ENCODE peak calls at places on chromosomes 2 and 18, in four cellular contexts. Z is K562, Y is HepG2, K is A549. T is an unnamed sample.

GRCh38 chr18:76920974-76921373 is 98.6 kb downstream of the ZNF236 start:
- DNase-seq in Y (no peak), Z (no peak), K (no peak), T (no peak)

GRCh38 chr2:15662026-15662425 is 70.4 kb downstream of the DDX1 start:
- DNase-seq in Y (no peak), Z (no peak), K (no peak), T (no peak)

GRCh38 chr2:70121627-70122372 is 34.5 kb downstream of the PCBP1 start:
- DNase-seq in Z (peak), K (no peak), Y (peak), T (no peak)

GRCh38 chr2:48915227-48915626 is 159.7 kb upstream of the LHCGR start:
- DNase-seq in K (no peak), Y (no peak), Z (no peak), T (no peak)

GRCh38 chr2:102043560-102043959 is 51.8 kb downstream of the IL1R2 start:
- DNase-seq in K (no peak), Z (no peak), Y (no peak), T (no peak)

GRCh38 chr2:127771756-127772155 is 39.2 kb downstream of the WDR33 start:
- DNase-seq in K (peak), Z (no peak), Y (no peak), T (no peak)

GRCh38 chr2:11157296-11157695 is 2.0 kb downstream of the SLC66A3 start:
- DNase-seq in Y (no peak), K (no peak), Z (no peak), T (no peak)

GRCh38 chr2:174878537-174879147 is 114.4 kb upstream of the CHRNA1 start:
- DNase-seq in Z (no peak), Y (no peak), K (no peak), T (no peak)

GRCh38 chr2:230914886-230915285 is 10.2 kb downstream of the GPR55 start:
- DNase-seq in Z (no peak), K (no peak), Y (no peak), T (no peak)

GRCh38 chr2:240432820-240433801 is 2.4 kb upstream of the GPC1 start:
- DNase-seq in Z (no peak), Y (no peak), K (no peak), T (peak)

GRCh38 chr2:212686285-212686895 is 147.8 kb upstream of the ERBB4 start:
- DNase-seq in K (peak), Z (peak), Y (peak), T (peak)

GRCh38 chr2:20551945-20552328 is 99.0 kb downstream of the HS1BP3 start:
- DNase-seq in Y (no peak), Z (no peak), K (no peak), T (no peak)

GRCh38 chr2:20549144-20549543 is 101.8 kb downstream of the HS1BP3 start:
- DNase-seq in Y (no peak), Z (no peak), K (no peak), T (no peak)

GRCh38 chr2:20553580-20553979 is 97.3 kb downstream of the HS1BP3 start:
- DNase-seq in Z (no peak), Y (peak), K (no peak), T (no peak)

GRCh38 chr2:20555954-20556353 is 94.9 kb downstream of the HS1BP3 start:
- DNase-seq in Y (no peak), K (no peak), Z (no peak), T (no peak)

DNA sequence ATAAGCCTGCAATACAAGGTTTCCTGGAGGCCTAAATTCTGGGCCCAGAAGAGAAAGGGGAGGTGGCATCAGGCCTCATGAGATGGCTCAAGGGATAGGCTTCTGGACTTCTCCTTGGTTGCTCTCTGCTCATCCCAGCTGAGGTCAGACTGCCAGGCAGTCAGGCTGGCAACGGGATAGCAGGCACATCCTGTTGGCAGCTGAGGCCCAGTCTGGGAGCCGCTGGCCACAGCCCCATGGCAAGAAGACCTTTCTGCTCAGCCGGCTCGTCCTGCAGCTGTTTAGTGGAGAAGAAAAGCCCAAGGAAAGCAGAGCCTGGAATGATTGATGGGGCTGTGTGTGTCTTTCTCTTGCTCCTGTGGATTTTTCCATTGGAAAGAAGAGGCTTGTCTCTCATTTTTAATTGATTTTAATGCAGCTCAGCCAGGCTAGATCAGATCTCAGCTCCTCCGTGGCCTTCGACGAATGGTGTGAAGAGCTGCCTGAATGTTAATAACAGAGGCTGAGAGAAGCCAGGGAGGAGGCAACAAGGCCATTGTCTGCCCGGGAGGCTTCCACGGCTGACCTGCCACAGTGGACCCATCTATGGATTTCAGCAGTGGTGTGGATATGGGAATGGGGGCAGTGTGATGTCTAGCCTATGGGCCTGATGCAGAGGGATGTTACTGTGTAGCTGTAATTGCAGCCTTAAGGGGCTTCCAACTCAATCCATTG is 99.5 kb downstream of the HS1BP3 start:
- DNase-seq in Y (no peak), Z (no peak), K (no peak), T (no peak)
- TF ChIP-seq USF2 in Y (no peak), Z (no peak), K (no peak), T (no peak)

DNA sequence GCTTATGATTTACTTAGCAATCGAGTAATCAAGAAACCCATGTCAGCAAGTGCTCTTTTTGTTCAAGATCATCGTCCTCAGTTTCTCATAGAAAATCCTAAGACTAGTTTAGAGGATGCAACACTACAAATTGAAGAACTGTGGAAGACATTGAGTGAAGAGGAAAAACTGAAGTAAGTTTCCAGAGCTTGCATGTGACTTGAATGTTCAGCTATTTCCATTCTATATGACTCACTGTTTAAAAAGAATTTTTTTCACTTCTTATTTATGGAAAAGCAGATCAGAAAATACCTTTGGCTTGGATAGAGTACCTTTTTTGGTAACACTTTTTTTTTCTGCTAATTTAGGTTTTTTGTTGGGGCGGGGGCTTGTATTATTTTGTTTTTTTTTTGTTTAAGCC is 70.7 kb downstream of the PMS1 start:
- DNase-seq in K (no peak), Z (no peak), Y (no peak), T (no peak)
- TF ChIP-seq HMGXB4 in K (no peak), Z (no peak), Y (no peak), T (no peak)

GRCh38 chr2:192828175-192828574 is 633.4 kb upstream of the TMEFF2 start:
- DNase-seq in Z (no peak), Y (no peak), K (no peak), T (no peak)
- TF ChIP-seq USF2 in Z (no peak), Y (no peak), K (no peak), T (no peak)

GRCh38 chr2:136378712-136379595 is 261.0 kb upstream of the CXCR4 start:
- DNase-seq in Z (peak), K (peak), Y (peak), T (peak)

GRCh38 chr2:136383161-136383560 is 265.2 kb upstream of the CXCR4 start:
- DNase-seq in Z (no peak), K (no peak), Y (no peak), T (no peak)

GRCh38 chr2:136384541-136385303 is 266.8 kb upstream of the CXCR4 start:
- DNase-seq in K (peak), Y (peak), Z (peak), T (peak)

GRCh38 chr2:136381245-136381644 is 263.3 kb upstream of the CXCR4 start:
- DNase-seq in K (no peak), Y (no peak), Z (no peak), T (no peak)

DNA sequence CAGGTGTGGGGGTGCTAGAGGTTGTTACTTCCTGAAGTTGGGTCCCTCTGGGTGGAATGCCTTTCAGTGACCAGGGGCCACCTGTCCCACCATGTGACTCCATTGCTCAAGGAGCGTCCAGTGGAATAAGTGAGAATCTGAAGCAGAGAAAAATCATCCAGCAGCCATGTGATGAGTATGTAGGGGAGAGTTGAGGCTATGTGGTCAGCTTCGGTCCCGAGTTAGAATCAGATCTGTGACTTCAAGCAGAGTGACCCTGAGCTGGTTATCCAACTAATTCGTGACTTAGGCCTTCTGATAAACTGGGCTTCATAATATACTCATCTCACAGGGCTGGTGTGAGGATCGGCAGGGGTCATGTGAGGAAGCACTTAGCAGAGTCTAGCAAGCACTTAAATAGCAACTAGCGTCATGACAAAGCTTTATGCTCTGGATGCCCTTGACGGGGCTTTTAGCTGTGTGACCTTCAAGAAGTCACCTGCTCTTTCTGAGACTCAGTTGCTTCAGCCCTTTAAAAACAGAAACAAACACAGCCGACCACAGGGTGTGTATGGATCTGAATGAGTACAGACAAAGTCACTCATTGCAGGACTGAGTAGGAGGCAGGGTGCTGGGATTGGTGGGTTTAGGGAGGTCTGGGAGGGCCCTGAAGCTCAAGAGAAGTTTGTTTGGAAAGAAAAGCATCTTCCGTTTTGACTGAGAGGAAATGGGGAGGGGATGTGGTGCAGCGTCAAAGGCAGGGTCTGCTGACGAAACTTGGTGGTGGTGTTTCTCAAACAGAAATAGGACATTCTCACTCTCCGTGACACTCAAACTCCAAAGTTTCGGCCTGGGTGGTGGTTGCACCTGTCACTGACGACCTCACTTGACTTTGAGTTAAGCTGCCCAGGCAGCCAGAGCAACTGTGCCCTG is 264.0 kb upstream of the CXCR4 start:
- DNase-seq in Z (no peak), K (no peak), Y (no peak), T (no peak)
- TF ChIP-seq HMGXB4 in Z (no peak), K (no peak), Y (no peak), T (no peak)

GRCh38 chr2:46537624-46538023 is 58.3 kb downstream of the TMEM247 start:
- DNase-seq in Z (no peak), K (no peak), Y (no peak), T (no peak)

GRCh38 chr2:46537046-46537445 is 57.7 kb downstream of the TMEM247 start:
- DNase-seq in Z (no peak), Y (no peak), K (no peak), T (no peak)

GRCh38 chr2:46538393-46538792 is 59.0 kb downstream of the TMEM247 start:
- DNase-seq in Z (no peak), Y (no peak), K (no peak), T (no peak)

GRCh38 chr2:46539327-46540276 is 60.2 kb downstream of the TMEM247 start:
- DNase-seq in K (no peak), Z (no peak), Y (no peak), T (no peak)

GRCh38 chr2:46540496-46541342 is 61.4 kb downstream of the TMEM247 start:
- DNase-seq in Z (no peak), Y (peak), K (peak), T (no peak)
- TF ChIP-seq USF2 in Z (no peak), Y (no peak), K (no peak), T (no peak)

DNA sequence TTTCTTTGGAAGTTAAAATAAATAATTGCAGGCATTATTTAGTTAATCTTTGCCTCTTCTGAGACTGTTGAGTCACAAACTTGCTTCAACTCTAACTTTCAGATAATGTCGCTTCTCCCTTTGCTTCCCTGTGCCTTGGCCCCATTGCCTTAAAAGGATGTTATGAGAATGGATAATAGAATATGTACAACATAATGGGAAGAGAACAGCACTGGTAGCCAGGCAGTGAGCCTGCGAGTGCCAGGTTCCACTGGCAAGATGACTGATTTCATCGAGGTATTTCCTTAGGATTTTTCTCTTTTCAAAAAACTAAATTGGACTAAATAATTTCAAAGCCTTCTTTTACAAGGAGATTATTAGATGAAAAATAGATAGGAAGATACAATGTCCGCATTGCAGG is 420.9 kb downstream of the TGIF1 start:
- DNase-seq in Y (no peak), Z (no peak), K (no peak), T (no peak)
- TF ChIP-seq HMGXB4 in Y (no peak), Z (no peak), K (no peak), T (no peak)